ENCODE peak calls at places on chromosomes 7 and 10, in five cellular contexts. W is BJ, I is prostate gland, T is choroid plexus epithelial cell, B is heart left ventricle. X is an unnamed sample.

GRCh38 chr7:19557726-19558470 is 150.9 kb downstream of the POLR1F start:
- DNase-seq in W (no peak), I (no peak), T (peak), B (no peak), X (peak)

GRCh38 chr10:52213511-52213831 is 100.6 kb upstream of the DKK1 start:
- DNase-seq in W (no peak), I (no peak), T (peak), B (no peak), X (peak)

GRCh38 chr10:110074298-110074697 is 66.5 kb downstream of the ADD3 start:
- DNase-seq in W (no peak), I (no peak), T (peak), B (no peak), X (peak)

GRCh38 chr10:11757452-11757819 is 15.3 kb downstream of the ECHDC3 start:
- DNase-seq in W (peak), I (peak), T (peak), B (peak), X (peak)

GRCh38 chr7:99408347-99409191 is at the start of the genes BUD31 and PDAP1:
- DNase-seq in W (peak), I (peak), T (peak), B (peak), X (peak)

GRCh38 chr10:71268247-71268691 is 50.8 kb upstream of the SLC29A3 start:
- DNase-seq in W (no peak), I (no peak), T (peak), B (peak), X (peak)

GRCh38 chr10:92200564-92200963 is 90.3 kb downstream of the CPEB3 start:
- DNase-seq in W (no peak), I (no peak), T (no peak), B (no peak), X (no peak)

GRCh38 chr7:42893341-42894242 is 18.3 kb downstream of the C7orf25 start:
- DNase-seq in W (no peak), I (no peak), T (no peak), B (no peak), X (no peak)

GRCh38 chr10:89655722-89656121 is 10.7 kb upstream of the PANK1 start:
- DNase-seq in W (no peak), I (no peak), T (no peak), B (no peak), X (no peak)

GRCh38 chr7:1542329-1542728 is 11.8 kb downstream of the MAFK start:
- DNase-seq in W (no peak), I (no peak), T (no peak), B (no peak), X (no peak)

GRCh38 chr7:128827971-128828711 is 2.1 kb upstream of the FLNC start:
- DNase-seq in W (no peak), I (no peak), T (peak), B (peak), X (peak)

GRCh38 chr10:29730461-29730860 is 95.7 kb upstream of the SVIL start:
- DNase-seq in W (no peak), I (no peak), T (no peak), B (no peak), X (no peak)

GRCh38 chr7:157990226-157990877 is 597.3 kb downstream of the PTPRN2 start:
- DNase-seq in W (no peak), I (no peak), T (no peak), B (no peak), X (no peak)

GRCh38 chr10:29479081-29479917 is 155.5 kb downstream of the SVIL start:
- DNase-seq in W (no peak), I (peak), T (peak), B (no peak), X (no peak)

GRCh38 chr7:134741901-134742635 is 37.4 kb upstream of the CALD1 start:
- DNase-seq in W (peak), I (no peak), T (peak), B (peak), X (peak)

GRCh38 chr10:62934258-62934657 is 118.1 kb upstream of the EGR2 start:
- DNase-seq in W (no peak), I (no peak), T (no peak), B (no peak), X (no peak)

GRCh38 chr7:117086788-117087187 is 133.5 kb downstream of the ST7 start:
- DNase-seq in W (no peak), I (no peak), T (peak), B (no peak), X (no peak)

GRCh38 chr7:70542750-70543376 is 589.1 kb upstream of the GALNT17 start:
- DNase-seq in W (no peak), I (no peak), T (no peak), B (no peak), X (no peak)

GRCh38 chr7:11424006-11424405 is 408.0 kb downstream of the THSD7A start:
- DNase-seq in W (no peak), I (no peak), T (no peak), B (no peak), X (no peak)

GRCh38 chr10:124611738-124612137 is 132.4 kb downstream of the FAM53B start:
- DNase-seq in W (no peak), I (no peak), T (no peak), B (no peak), X (no peak)
- H3K4me3 ChIP-seq in W (no peak), I (no peak), T (no peak), B (no peak), X (no peak)

GRCh38 chr10:17847586-17848296 is 38.6 kb downstream of the MRC1 start:
- DNase-seq in W (no peak), I (no peak), T (peak), B (no peak), X (peak)
- TF ChIP-seq CTCF in W (peak), I (no peak), T (peak), B (peak), X (peak)

GRCh38 chr10:3780766-3781457 is 4.1 kb downstream of the KLF6 start:
- DNase-seq in W (no peak), I (no peak), T (peak), B (no peak), X (peak)
- H3K4me3 ChIP-seq in W (peak), I (peak), T (peak), B (peak), X (peak)

DNA sequence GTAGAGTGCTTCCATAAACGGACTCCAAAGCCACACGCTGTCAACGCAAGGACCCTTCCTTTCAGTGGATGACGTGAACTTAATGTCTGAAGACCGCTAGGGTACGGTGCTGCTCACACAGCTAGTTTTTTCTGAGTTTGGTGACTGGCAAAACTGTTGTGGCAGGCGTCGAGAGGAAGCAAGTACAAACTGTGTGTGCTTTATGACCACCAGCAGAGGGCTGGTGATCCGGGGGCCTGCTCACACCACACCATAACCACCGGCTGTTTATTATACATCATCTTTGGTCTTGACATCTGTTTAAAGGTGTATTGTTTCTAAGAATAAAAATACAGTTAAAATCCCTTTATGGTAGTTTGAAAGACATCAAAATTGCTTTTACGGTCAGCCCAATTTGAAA is 37.1 kb upstream of the ATP6V0A4 start:
- DNase-seq in W (no peak), I (no peak), T (no peak), B (no peak), X (no peak)
- TF ChIP-seq CTCF in W (no peak), I (no peak), T (no peak), B (no peak), X (no peak)

GRCh38 chr10:72349438-72349837 is 5.3 kb downstream of the DNAJB12 start:
- DNase-seq in W (no peak), I (no peak), T (no peak), B (no peak), X (no peak)
- H3K4me3 ChIP-seq in W (no peak), I (no peak), T (no peak), B (no peak), X (no peak)

DNA sequence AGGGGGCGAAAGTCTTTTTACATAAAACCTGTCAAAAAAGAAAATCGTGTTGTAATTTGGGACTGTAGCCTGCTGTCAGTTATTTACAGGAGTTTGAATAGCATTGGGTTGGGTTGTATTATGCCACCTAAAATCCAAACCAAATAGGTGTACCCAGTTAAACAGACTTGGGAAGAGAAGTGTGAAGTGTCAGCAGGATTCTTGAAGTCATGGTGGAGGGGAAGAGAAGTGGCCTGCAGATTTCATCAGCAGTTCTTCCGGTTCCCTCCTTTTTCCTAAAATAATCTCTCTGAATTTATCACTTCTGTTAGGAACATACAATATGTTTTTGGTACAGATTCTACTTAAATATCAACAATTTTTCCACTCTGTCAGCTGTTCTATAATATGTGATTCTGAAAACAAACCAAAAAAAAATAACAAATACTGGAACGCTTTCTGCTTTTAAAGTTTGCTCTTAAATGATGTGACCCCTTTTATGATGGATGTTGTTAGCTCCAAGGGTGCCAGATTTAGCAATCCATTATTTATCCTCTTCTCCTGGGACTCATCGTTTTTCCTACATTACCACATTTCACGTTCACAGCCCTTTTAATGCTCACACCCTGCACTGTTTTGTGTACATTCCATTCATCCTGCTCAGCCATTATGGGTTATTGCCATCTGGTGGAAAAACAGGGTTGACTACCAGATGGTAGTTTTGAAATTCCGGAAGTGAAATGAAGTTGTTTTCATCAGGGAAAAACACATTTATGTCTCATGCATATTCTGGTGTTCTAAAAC is 18.7 kb upstream of the ARHGAP12 start:
- DNase-seq in W (peak), I (peak), T (peak), B (no peak), X (peak)
- TF ChIP-seq CTCF in W (peak), I (peak), T (peak), B (peak), X (peak)

DNA sequence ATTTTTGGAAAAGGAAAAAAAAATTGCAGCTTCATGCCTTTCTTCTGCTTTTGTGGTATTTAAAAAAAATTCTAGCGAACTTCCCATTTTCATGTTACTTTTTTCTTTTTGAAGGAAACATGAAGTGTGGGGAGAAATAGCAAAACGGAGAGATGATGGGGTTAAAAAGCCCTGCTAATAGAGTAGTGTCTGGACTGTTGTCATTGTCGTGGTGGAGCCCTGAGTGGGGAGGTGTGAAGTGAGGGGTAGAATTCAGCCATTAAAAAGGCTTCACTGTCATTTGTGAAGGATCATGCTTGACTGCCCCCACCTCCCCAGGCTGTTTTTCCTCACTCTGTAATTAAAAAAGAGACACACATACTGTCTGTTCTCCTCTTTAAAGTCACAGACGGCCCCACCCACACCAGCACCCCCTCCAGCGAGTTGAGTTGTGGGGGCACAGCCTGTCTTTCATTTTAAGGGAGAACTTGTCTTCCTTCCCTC is 272.5 kb downstream of the CREB5 start:
- DNase-seq in W (no peak), I (no peak), T (no peak), B (no peak), X (no peak)
- H3K4me3 ChIP-seq in W (no peak), I (no peak), T (no peak), B (no peak), X (no peak)

DNA sequence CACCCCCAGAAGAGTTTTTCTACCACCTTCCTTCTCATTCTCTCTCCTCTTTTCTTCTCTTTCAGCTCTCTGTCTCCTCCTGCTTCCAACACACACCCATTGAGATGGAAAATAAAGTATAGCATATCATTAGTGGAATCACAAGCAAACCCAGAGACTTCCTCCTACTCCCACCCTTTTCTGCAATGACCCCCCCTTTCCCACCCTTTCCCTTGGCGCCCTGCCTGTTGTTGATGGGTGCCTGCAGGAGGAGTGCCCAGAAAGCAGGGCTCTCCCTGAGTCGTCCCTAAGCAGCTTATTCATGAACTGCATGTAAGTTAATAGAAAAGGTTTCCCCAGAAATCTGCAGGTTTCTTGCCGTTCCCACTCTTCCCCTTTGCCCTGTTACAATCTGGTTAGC is 300.0 kb downstream of the PLXNA4 start:
- DNase-seq in W (no peak), I (no peak), T (no peak), B (no peak), X (no peak)
- TF ChIP-seq CTCF in W (no peak), I (no peak), T (no peak), B (no peak), X (no peak)

GRCh38 chr7:151408839-151409554 is 841 bp downstream of the WDR86 start:
- DNase-seq in W (no peak), I (no peak), T (peak), B (no peak), X (peak)
- H3K4me3 ChIP-seq in W (no peak), I (peak), T (peak), B (peak), X (no peak)

DNA sequence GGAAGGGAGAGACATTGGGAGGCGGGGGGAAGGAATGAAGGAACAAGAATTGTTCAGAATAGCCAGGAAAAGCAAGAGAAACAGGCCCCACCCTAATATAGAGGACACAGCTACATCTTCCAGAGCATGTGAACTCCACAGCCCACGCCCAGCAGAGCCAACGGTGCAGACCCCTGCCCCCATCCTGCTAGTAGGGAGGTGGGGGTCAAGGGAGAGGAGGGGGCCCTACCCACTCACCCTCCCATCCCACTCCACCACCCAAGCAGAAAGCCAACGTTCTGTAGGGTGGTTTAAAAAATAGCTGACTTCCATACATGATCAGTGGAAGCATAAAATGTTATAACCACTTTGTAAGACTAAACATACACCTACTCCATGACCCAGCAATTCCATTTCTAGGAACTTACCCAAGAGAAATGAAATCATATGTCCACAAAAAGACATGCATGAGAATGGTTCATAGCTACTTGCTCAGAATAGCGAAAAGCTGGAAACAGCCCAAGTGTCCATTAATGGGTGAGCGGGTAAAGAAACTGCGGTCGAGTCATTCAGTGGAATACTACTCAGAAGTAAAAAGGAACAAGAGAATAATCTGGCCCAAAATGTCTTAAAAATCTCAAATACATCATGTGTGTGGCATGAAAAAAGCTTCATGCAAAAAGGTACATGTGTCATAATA is 31.8 kb downstream of the CTBP2 start:
- DNase-seq in W (no peak), I (no peak), T (peak), B (no peak), X (peak)
- TF ChIP-seq CTCF in W (no peak), I (no peak), T (no peak), B (no peak), X (no peak)

X was measured in fibroblast of mammary gland.